ENCODE peak calls at places on chromosomes 16 and 17, in eight cellular contexts. G is endothelial cell of umbilical vein, O is body of pancreas, P is lower leg skin, C is HCT116, F is A549, B is breast epithelium, R is ovary. M is an unnamed sample.

GRCh38 chr16:27067138-27067537 is 411 bp downstream of the C16orf82 start:
- DNase-seq in G (no peak), O (no peak), P (no peak), C (no peak), F (no peak), B (no peak), R (no peak), M (no peak)

GRCh38 chr16:87404764-87405625 is 12.9 kb downstream of the MAP1LC3B start:
- DNase-seq in G (no peak), O (no peak), P (no peak), C (no peak), F (no peak), B (no peak), R (peak; percentile 30), M (no peak)

GRCh38 chr17:73799091-73799490 is 154.8 kb upstream of the SDK2 start:
- DNase-seq in G (no peak), O (no peak), P (no peak), C (no peak), F (no peak), B (no peak), R (no peak), M (no peak)

GRCh38 chr16:30697264-30698138 is 1.5 kb upstream of the SRCAP start:
- DNase-seq in G (no peak), O (no peak), P (no peak), C (no peak), F (peak; percentile 95), B (no peak), R (no peak), M (no peak)

GRCh38 chr16:51133130-51133529 is 17.9 kb downstream of the SALL1 start:
- DNase-seq in G (no peak), O (no peak), P (no peak), C (no peak), F (no peak), B (no peak), R (no peak), M (no peak)

GRCh38 chr17:39271546-39271945 is 45.8 kb upstream of the STAC2 start:
- DNase-seq in G (no peak), O (no peak), P (no peak), C (no peak), F (no peak), B (no peak), R (no peak), M (no peak)

GRCh38 chr17:55795098-55795497 is 44.2 kb downstream of the PCTP start:
- DNase-seq in G (no peak), O (no peak), P (no peak), C (no peak), F (no peak), B (no peak), R (no peak), M (no peak)

GRCh38 chr17:228223-228615 is 46.8 kb upstream of the DOC2B start:
- DNase-seq in G (no peak), O (no peak), P (no peak), C (no peak), F (no peak), B (no peak), R (peak; percentile 21), M (no peak)

GRCh38 chr17:61221181-61221580 is 178.5 kb upstream of the TBX2 start:
- DNase-seq in G (no peak), O (no peak), P (no peak), C (no peak), F (no peak), B (no peak), R (no peak), M (no peak)

GRCh38 chr16:55325458-55326109 is 1.6 kb downstream of the IRX6 start:
- DNase-seq in G (no peak), O (no peak), P (no peak), C (no peak), F (no peak), B (no peak), R (no peak), M (no peak)

GRCh38 chr17:61562287-61562686 is 28.7 kb downstream of the NACA2 start:
- DNase-seq in G (no peak), O (no peak), P (no peak), C (no peak), F (no peak), B (no peak), R (no peak), M (no peak)

GRCh38 chr17:5758651-5759050 is 174.3 kb upstream of the NLRP1 start:
- DNase-seq in G (peak; percentile 82), O (peak; percentile 10), P (no peak), C (peak; percentile 83), F (no peak), B (no peak), R (no peak), M (no peak)

GRCh38 chr16:15031179-15031578 is 24.7 kb downstream of the NTAN1 start:
- DNase-seq in G (no peak), O (no peak), P (no peak), C (no peak), F (no peak), B (no peak), R (no peak), M (no peak)

GRCh38 chr16:86942469-86943175 is 364.3 kb downstream of the FOXL1 start:
- DNase-seq in G (no peak), O (no peak), P (no peak), C (no peak), F (no peak), B (no peak), R (no peak), M (no peak)

GRCh38 chr16:12781777-12782176 is 21.9 kb downstream of the CPPED1 start:
- DNase-seq in G (no peak), O (no peak), P (no peak), C (no peak), F (no peak), B (no peak), R (no peak), M (no peak)

GRCh38 chr17:8292639-8293395 is 2.4 kb downstream of the SLC25A35 start:
- DNase-seq in G (no peak), O (no peak), P (no peak), C (no peak), F (no peak), B (no peak), R (no peak), M (no peak)

GRCh38 chr16:700684-701584 is 4.7 kb downstream of the FBXL16 start:
- DNase-seq in G (no peak), O (no peak), P (no peak), C (no peak), F (no peak), B (no peak), R (peak; percentile 75), M (no peak)

GRCh38 chr17:8954339-8954738 is 11.2 kb downstream of the PIK3R5 start:
- DNase-seq in G (no peak), O (peak; percentile 78), P (peak; percentile 66), C (no peak), F (no peak), B (no peak), R (no peak), M (peak; percentile 91)

GRCh38 chr16:21638573-21638975 is 13.8 kb downstream of the IGSF6 start:
- DNase-seq in G (no peak), O (no peak), P (no peak), C (no peak), F (no peak), B (no peak), R (no peak), M (no peak)

GRCh38 chr17:29645516-29646051 is 22.9 kb upstream of the CORO6 start:
- DNase-seq in G (peak; percentile 46), O (peak; percentile 55), P (peak; percentile 91), C (no peak), F (no peak), B (no peak), R (peak; percentile 72), M (peak; percentile 95)

GRCh38 chr17:57295526-57296023 is 39.3 kb downstream of the MSI2 start:
- DNase-seq in G (peak; percentile 91), O (no peak), P (no peak), C (peak; percentile 80), F (no peak), B (no peak), R (no peak), M (no peak)

GRCh38 chr17:68518063-68518815 is 6.0 kb downstream of the PRKAR1A start:
- DNase-seq in G (no peak), O (no peak), P (no peak), C (no peak), F (no peak), B (no peak), R (no peak), M (no peak)

GRCh38 chr17:51142597-51142996 is 10.8 kb upstream of the NME1 start:
- DNase-seq in G (no peak), O (no peak), P (no peak), C (no peak), F (no peak), B (no peak), R (no peak), M (no peak)

GRCh38 chr17:72661945-72662826 is 430.3 kb downstream of the SLC39A11 start:
- DNase-seq in G (no peak), O (no peak), P (no peak), C (no peak), F (no peak), B (no peak), R (no peak), M (no peak)
- H3K4me3 ChIP-seq in G (no peak overlapping the region), O (no peak overlapping the region), P (no peak overlapping the region), C (peak overlapping the region; percentile 39), F (no peak overlapping the region), B (no peak overlapping the region), R (no peak overlapping the region), M (no peak overlapping the region)

GRCh38 chr17:65104973-65105372 is 32.2 kb upstream of the RGS9 start:
- DNase-seq in G (no peak), O (no peak), P (no peak), C (no peak), F (no peak), B (no peak), R (no peak), M (no peak)
- TF ChIP-seq POLR2A in G (no peak), O (no peak), P (no peak), C (no peak), F (no peak), B (no peak), R (no peak), M (no peak)

GRCh38 chr17:83012873-83013778 is 66.3 kb upstream of the METRNL start:
- DNase-seq in G (no peak), O (no peak), P (no peak), C (no peak), F (no peak), B (no peak), R (no peak), M (peak; percentile 37)
- H3K4me3 ChIP-seq in G (no peak overlapping the region), O (no peak overlapping the region), P (no peak overlapping the region), C (no peak overlapping the region), F (no peak overlapping the region), B (no peak overlapping the region), R (no peak overlapping the region), M (no peak overlapping the region)

GRCh38 chr16:81446318-81447275 is 2.0 kb downstream of the CMIP start:
- DNase-seq in G (peak; percentile 35), O (peak; percentile 78), P (peak; percentile 58), C (no peak), F (peak; percentile 79), B (peak; percentile 59), R (no peak), M (no peak)

GRCh38 chr16:81444448-81445121 is at the start of gene CMIP:
- DNase-seq in G (peak; percentile 60), O (peak; percentile 88), P (peak; percentile 64), C (peak; percentile 50), F (peak; percentile 84), B (peak; percentile 79), R (peak; percentile 93), M (no peak)

GRCh38 chr16:81445143-81445922 is 725 bp downstream of the CMIP start:
- DNase-seq in G (peak; percentile 25), O (peak; percentile 61), P (peak; percentile 33), C (no peak), F (peak; percentile 61), B (peak; percentile 64), R (peak; percentile 69), M (no peak)

GRCh38 chr16:81447383-81448101 is 2.9 kb downstream of the CMIP start:
- DNase-seq in G (peak; percentile 25), O (peak; percentile 67), P (peak; percentile 39), C (no peak), F (no peak), B (no peak), R (no peak), M (no peak)

GRCh38 chr16:81445926-81446317 is 1.3 kb downstream of the CMIP start:
- DNase-seq in G (peak; percentile 30), O (peak; percentile 36), P (no peak), C (no peak), F (no peak), B (no peak), R (no peak), M (no peak)
- TF ChIP-seq POLR2A in G (no peak), O (no peak), P (no peak), C (no peak), F (no peak), B (no peak), R (no peak), M (no peak)

M was measured in esophagus muscularis mucosa.